ENCODE peak calls at places on chromosomes 13 and 19, in six cellular contexts. Y is WTC11, W is K562, F is H1, D is HepG2, Z is GM12878. K is an unnamed sample.

GRCh38 chr13:70405266-70405665 is 297.0 kb upstream of the KLHL1 start:
- DNase-seq in Y (no peak), W (no peak), F (no peak), D (no peak), Z (no peak), K (no peak)

GRCh38 chr19:58460039-58460438 is 6.8 kb upstream of the ZNF324 start:
- DNase-seq in Y (no peak), W (no peak), F (no peak), D (no peak), Z (no peak), K (no peak)

GRCh38 chr13:87498681-87499080 is 172.5 kb upstream of the SLITRK5 start:
- DNase-seq in Y (no peak), W (no peak), F (no peak), D (peak; percentile 0), Z (no peak), K (no peak)

GRCh38 chr19:45161715-45162463 is 1.1 kb upstream of the NKPD1 start:
- DNase-seq in Y (peak; percentile 79), W (peak; percentile 54), F (no peak), D (no peak), Z (no peak), K (no peak)

GRCh38 chr13:48819376-48819775 is 156.3 kb upstream of the FNDC3A start:
- DNase-seq in Y (no peak), W (no peak), F (no peak), D (no peak), Z (no peak), K (no peak)

GRCh38 chr19:31126236-31126635 is 223.0 kb downstream of the TSHZ3 start:
- DNase-seq in Y (no peak), W (no peak), F (no peak), D (no peak), Z (no peak), K (no peak)

GRCh38 chr19:49669511-49669910 is 3.8 kb downstream of the BCL2L12 start:
- DNase-seq in Y (no peak), W (no peak), F (no peak), D (no peak), Z (no peak), K (no peak)

GRCh38 chr19:49216076-49216475 is 58.5 kb downstream of the TRPM4 start:
- DNase-seq in Y (no peak), W (no peak), F (no peak), D (no peak), Z (no peak), K (no peak)

GRCh38 chr13:77222000-77222690 is 104.7 kb downstream of the MYCBP2 start:
- DNase-seq in Y (no peak), W (no peak), F (no peak), D (no peak), Z (no peak), K (no peak)

GRCh38 chr19:35135389-35135909 is 590 bp upstream of the LGI4 start:
- DNase-seq in Y (peak; percentile 88), W (peak; percentile 92), F (no peak), D (peak; percentile 65), Z (no peak), K (peak; percentile 51)

GRCh38 chr19:32318884-32319520 is 26.4 kb upstream of the ZNF507 start:
- DNase-seq in Y (peak; percentile 67), W (peak; percentile 47), F (no peak), D (no peak), Z (no peak), K (peak; percentile 8)

GRCh38 chr13:39273953-39274352 is 235.7 kb downstream of the NHLRC3 start:
- DNase-seq in Y (peak; percentile 15), W (no peak), F (no peak), D (no peak), Z (no peak), K (no peak)

GRCh38 chr13:27968316-27969072 is 621 bp downstream of the CDX2 start:
- DNase-seq in Y (peak; percentile 62), W (no peak), F (no peak), D (no peak), Z (no peak), K (no peak)

GRCh38 chr13:91621161-91621560 is 222.7 kb downstream of the GPC5 start:
- DNase-seq in Y (no peak), W (no peak), F (no peak), D (no peak), Z (no peak), K (no peak)
- TF ChIP-seq ATF3 in Y (no peak), W (no peak), F (no peak), D (no peak), Z (no peak), K (no peak)

DNA sequence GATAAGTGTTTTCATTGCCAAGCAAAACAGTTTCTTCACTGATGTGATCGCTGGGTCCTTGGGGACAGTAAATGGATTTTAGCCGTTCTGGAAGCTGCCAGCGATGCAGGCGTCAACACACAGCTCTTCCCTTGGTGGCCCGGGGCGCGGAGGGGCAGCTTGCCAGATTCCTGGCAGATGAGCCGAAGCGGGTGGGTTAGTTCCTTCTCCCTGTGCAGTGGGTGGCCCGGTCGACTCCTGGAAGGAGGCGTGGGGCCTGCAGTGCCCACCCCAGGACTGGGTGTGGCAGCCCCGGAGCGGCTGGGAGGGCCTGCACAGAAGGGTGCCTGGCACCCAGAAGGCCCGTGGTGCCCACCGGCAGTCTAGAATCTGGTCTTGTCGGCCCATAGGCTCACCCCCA is 69.0 kb downstream of the KDM4B start:
- DNase-seq in Y (no peak), W (no peak), F (no peak), D (no peak), Z (no peak), K (no peak)
- TF ChIP-seq ATF3 in Y (no peak), W (no peak), F (no peak), D (no peak), Z (no peak), K (no peak)

DNA sequence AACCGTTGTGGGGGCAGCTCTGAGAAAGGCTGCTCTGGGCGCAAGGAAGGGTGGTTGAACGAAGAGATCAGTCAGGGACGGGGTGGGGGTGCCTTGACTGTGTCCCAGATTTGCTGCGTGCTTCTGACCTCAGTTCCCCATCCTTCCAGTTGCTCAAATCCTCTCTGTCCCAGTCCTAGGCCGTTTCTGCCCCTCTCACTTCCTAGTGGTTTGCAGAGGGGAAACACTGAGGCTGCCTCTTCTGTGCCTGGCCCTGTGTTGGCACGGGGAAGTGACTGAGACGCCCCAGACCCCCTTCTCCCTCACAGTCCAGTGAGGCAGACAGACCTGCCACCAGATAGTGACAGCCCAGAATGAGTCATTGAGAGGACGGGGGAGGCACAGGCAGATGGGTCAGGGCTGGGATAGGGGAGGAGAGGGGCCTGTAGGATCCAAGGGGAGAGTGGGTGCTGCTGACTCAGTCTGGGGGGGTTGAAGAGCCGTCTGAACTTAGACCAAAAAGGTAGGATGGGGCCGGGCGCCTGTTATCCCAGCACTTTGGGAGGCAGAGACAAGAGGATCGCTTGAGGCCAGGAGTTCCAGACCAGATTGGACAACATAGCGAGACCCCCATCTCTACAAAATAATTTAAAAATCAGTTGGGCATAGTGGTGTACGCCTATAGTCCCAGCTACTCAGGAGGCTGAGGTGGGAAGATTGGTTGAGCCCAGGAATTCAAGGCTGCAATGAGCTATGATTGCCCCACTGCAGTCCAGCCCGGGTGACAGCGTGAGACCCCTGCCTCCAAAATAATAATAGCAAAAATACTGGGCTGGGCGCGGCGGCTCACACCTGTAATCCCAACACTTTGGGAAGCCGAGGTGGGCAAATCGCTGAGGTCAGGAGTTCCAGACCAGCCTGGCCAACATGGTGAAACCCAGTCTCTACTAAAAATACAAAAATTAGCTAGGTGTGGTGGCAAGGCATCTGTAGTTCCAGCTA is 26.4 kb downstream of the NUMBL start:
- DNase-seq in Y (no peak), W (peak; percentile 84), F (no peak), D (no peak), Z (no peak), K (no peak)
- TF ChIP-seq ATF3 in Y (no peak), W (no peak), F (no peak), D (no peak), Z (no peak), K (no peak)

DNA sequence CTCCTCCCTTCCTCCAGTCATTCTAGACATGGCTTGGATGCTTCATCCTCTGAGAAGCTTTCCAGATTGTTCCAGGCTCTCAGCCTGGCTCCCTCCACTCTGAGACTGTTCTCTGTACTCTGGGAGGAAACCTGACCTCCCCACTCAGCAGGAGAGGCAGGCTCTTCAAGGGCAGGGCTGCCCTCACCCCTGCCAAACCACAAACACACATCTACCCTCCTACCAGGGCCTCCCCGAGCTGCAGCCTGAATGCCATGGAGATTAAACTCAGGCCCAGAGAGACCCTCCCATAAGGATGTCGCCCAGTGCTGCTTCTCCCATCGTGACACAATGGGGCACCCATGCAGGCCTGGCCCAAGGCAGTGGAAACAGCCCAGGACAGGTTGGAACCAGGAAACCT is 16.2 kb downstream of the NUMBL start:
- DNase-seq in Y (no peak), W (no peak), F (no peak), D (no peak), Z (no peak), K (no peak)
- TF ChIP-seq ATF3 in Y (no peak), W (no peak), F (no peak), D (no peak), Z (no peak), K (no peak)

GRCh38 chr19:3358392-3358918 is 7.9 kb upstream of the NFIC start:
- DNase-seq in Y (no peak), W (peak; percentile 70), F (no peak), D (no peak), Z (no peak), K (no peak)

GRCh38 chr19:3356805-3357204 is 9.6 kb upstream of the NFIC start:
- DNase-seq in Y (no peak), W (no peak), F (no peak), D (no peak), Z (no peak), K (no peak)

GRCh38 chr19:3358919-3359849 is 7.2 kb upstream of the NFIC start:
- DNase-seq in Y (no peak), W (peak; percentile 95), F (no peak), D (no peak), Z (no peak), K (no peak)

GRCh38 chr19:3357731-3358391 is 8.5 kb upstream of the NFIC start:
- DNase-seq in Y (no peak), W (peak; percentile 61), F (no peak), D (no peak), Z (no peak), K (no peak)

DNA sequence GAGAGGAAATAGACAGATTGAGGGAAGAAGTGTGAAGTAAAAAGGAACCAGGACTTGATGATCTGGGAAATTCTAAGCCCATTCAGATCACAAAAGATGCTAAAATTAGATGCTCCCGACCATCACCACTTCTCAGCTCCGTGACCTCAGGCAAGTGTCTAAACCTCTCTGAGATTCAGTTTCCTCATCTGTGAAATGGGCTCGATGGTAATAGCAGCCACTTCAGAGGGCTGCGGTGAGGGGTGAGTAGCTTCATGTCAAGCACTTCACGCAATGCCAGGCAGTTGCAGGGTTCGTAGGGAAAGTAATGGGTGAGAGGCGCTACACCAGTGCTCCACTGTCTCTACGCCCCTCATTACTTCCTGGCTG is 9.0 kb upstream of the NFIC start:
- DNase-seq in Y (no peak), W (no peak), F (no peak), D (no peak), Z (no peak), K (no peak)
- TF ChIP-seq ATF3 in Y (no peak), W (no peak), F (no peak), D (no peak), Z (no peak), K (no peak)

K was measured in HCT116.